ENCODE peak calls at places on chromosomes 5 and 9, in nine cellular contexts. O, X, E, N, Q, U, A, W and T are unnamed samples.

GRCh38 chr9:84862786-84863185 is 193.3 kb downstream of the NTRK2 start:
- ATAC-seq in O (peak; percentile 78), X (no peak), E (no peak), N (no peak), Q (peak; percentile 88), U (peak; percentile 81), A (peak; percentile 30), W (no peak), T (no peak)

GRCh38 chr5:55343609-55344008 is 35.8 kb downstream of the MTREX start:
- ATAC-seq in O (no peak), X (no peak), E (no peak), N (no peak), Q (no peak), U (no peak), A (no peak), W (no peak), T (no peak)

GRCh38 chr9:35026671-35027070 is 37.1 kb downstream of the DNAJB5 start:
- ATAC-seq in O (peak; percentile 22), X (no peak), E (no peak), N (no peak), Q (no peak), U (no peak), A (peak; percentile 28), W (no peak), T (no peak)

GRCh38 chr5:124995451-124995850 is 249.0 kb upstream of the ZNF608 start:
- ATAC-seq in O (no peak), X (no peak), E (no peak), N (no peak), Q (no peak), U (no peak), A (no peak), W (no peak), T (no peak)

GRCh38 chr5:175201393-175201792 is 242.6 kb downstream of the DRD1 start:
- ATAC-seq in O (no peak), X (no peak), E (no peak), N (no peak), Q (no peak), U (no peak), A (no peak), W (no peak), T (no peak)

GRCh38 chr5:36138900-36139683 is 12.6 kb downstream of the LMBRD2 start:
- ATAC-seq in O (no peak), X (no peak), E (no peak), N (no peak), Q (no peak), U (no peak), A (no peak), W (peak; percentile 100), T (no peak)

GRCh38 chr5:80935811-80936385 is 24.3 kb upstream of the RASGRF2 start:
- ATAC-seq in O (no peak), X (no peak), E (no peak), N (no peak), Q (peak; percentile 33), U (no peak), A (no peak), W (peak; percentile 79), T (peak; percentile 61)

GRCh38 chr5:170636206-170636605 is 132.4 kb downstream of the KCNIP1 start:
- ATAC-seq in O (no peak), X (no peak), E (no peak), N (no peak), Q (no peak), U (no peak), A (no peak), W (no peak), T (no peak)

GRCh38 chr5:171531638-171532037 is 112.2 kb downstream of the FGF18 start:
- ATAC-seq in O (no peak), X (no peak), E (no peak), N (no peak), Q (no peak), U (no peak), A (no peak), W (no peak), T (no peak)

GRCh38 chr5:194102-194501 is 2.8 kb downstream of the LRRC14B start:
- ATAC-seq in O (no peak), X (peak; percentile 34), E (no peak), N (no peak), Q (no peak), U (no peak), A (no peak), W (no peak), T (no peak)

GRCh38 chr5:126265917-126266316 is 157.3 kb upstream of the GRAMD2B start:
- ATAC-seq in O (no peak), X (no peak), E (no peak), N (no peak), Q (no peak), U (no peak), A (no peak), W (no peak), T (no peak)

GRCh38 chr9:129464972-129465833 is 155.7 kb downstream of the C9orf50 start:
- ATAC-seq in O (peak; percentile 6), X (no peak), E (no peak), N (peak; percentile 31), Q (no peak), U (no peak), A (peak; percentile 8), W (no peak), T (peak; percentile 85)

GRCh38 chr5:158780656-158781237 is 319.0 kb downstream of the EBF1 start:
- ATAC-seq in O (no peak), X (no peak), E (no peak), N (no peak), Q (no peak), U (no peak), A (no peak), W (no peak), T (no peak)

GRCh38 chr5:136025900-136026299 is 2.9 kb upstream of the TGFBI start:
- ATAC-seq in O (no peak), X (no peak), E (no peak), N (no peak), Q (no peak), U (no peak), A (no peak), W (no peak), T (no peak)

GRCh38 chr5:181134259-181134658 is 3.3 kb upstream of the OR2V1 start:
- ATAC-seq in O (no peak), X (no peak), E (no peak), N (no peak), Q (no peak), U (no peak), A (no peak), W (no peak), T (no peak)

GRCh38 chr9:110050925-110051355 is 157.0 kb downstream of the C9orf152 start:
- ATAC-seq in O (peak; percentile 44), X (peak; percentile 29), E (no peak), N (peak; percentile 52), Q (peak; percentile 6), U (peak; percentile 49), A (peak; percentile 37), W (no peak), T (peak; percentile 64)

GRCh38 chr5:27748847-27749246 is 710.5 kb upstream of the CDH9 start:
- ATAC-seq in O (no peak), X (no peak), E (no peak), N (no peak), Q (no peak), U (no peak), A (no peak), W (no peak), T (no peak)

GRCh38 chr5:141017943-141018342 is 33.2 kb upstream of the PCDHB1 start:
- ATAC-seq in O (no peak), X (no peak), E (no peak), N (no peak), Q (no peak), U (no peak), A (no peak), W (no peak), T (no peak)

GRCh38 chr5:57497733-57498132 is 15.1 kb upstream of the ACTBL2 start:
- ATAC-seq in O (no peak), X (no peak), E (no peak), N (no peak), Q (no peak), U (no peak), A (no peak), W (no peak), T (no peak)

GRCh38 chr9:4386819-4387218 is 87.0 kb upstream of the GLIS3 start:
- ATAC-seq in O (no peak), X (no peak), E (no peak), N (no peak), Q (no peak), U (no peak), A (no peak), W (no peak), T (no peak)

GRCh38 chr9:34370970-34371880 is 5.5 kb downstream of the MYORG start:
- ATAC-seq in O (no peak), X (no peak), E (no peak), N (peak; percentile 26), Q (no peak), U (no peak), A (no peak), W (no peak), T (peak; percentile 9)

GRCh38 chr5:130549884-130550552 is 615.0 kb downstream of the HINT1 start:
- ATAC-seq in O (no peak), X (no peak), E (no peak), N (no peak), Q (no peak), U (no peak), A (peak; percentile 88), W (no peak), T (no peak)

GRCh38 chr5:174065528-174066189 is 20.2 kb downstream of the NSG2 start:
- ATAC-seq in O (no peak), X (no peak), E (no peak), N (no peak), Q (no peak), U (no peak), A (no peak), W (peak; percentile 85), T (no peak)

GRCh38 chr5:95862636-95863382 is 40.3 kb upstream of the GLRX start:
- ATAC-seq in O (no peak), X (no peak), E (no peak), N (no peak), Q (peak; percentile 22), U (peak; percentile 54), A (no peak), W (peak; percentile 8), T (no peak)

GRCh38 chr5:43429016-43429415 is 16.8 kb upstream of the CCL28 start:
- ATAC-seq in O (no peak), X (no peak), E (no peak), N (no peak), Q (no peak), U (no peak), A (no peak), W (no peak), T (no peak)

GRCh38 chr5:8611067-8611466 is 742.1 kb downstream of the MTRR start:
- ATAC-seq in O (no peak), X (no peak), E (no peak), N (no peak), Q (no peak), U (no peak), A (no peak), W (no peak), T (no peak)

GRCh38 chr9:90789408-90789807 is 12.2 kb upstream of the SYK start:
- ATAC-seq in O (no peak), X (no peak), E (no peak), N (no peak), Q (no peak), U (no peak), A (no peak), W (no peak), T (no peak)

GRCh38 chr9:77997611-77998349 is 33.8 kb downstream of the GNAQ start:
- ATAC-seq in O (peak; percentile 76), X (no peak), E (no peak), N (no peak), Q (peak; percentile 34), U (peak; percentile 50), A (no peak), W (no peak), T (no peak)

GRCh38 chr5:54753034-54753433 is 232.4 kb downstream of the ESM1 start:
- ATAC-seq in O (peak; percentile 80), X (no peak), E (peak; percentile 65), N (peak; percentile 72), Q (peak; percentile 68), U (peak; percentile 48), A (peak; percentile 27), W (no peak), T (peak; percentile 92)

GRCh38 chr5:10800852-10801251 is 39.8 kb upstream of the DAP start:
- ATAC-seq in O (no peak), X (no peak), E (no peak), N (no peak), Q (no peak), U (no peak), A (no peak), W (no peak), T (no peak)

GRCh38 chr9:83327750-83328622 is 210.2 kb downstream of the FRMD3 start:
- ATAC-seq in O (peak; percentile 68), X (no peak), E (no peak), N (no peak), Q (no peak), U (no peak), A (peak; percentile 77), W (peak; percentile 22), T (no peak)